ENCODE peak calls at places on chromosome 19, in ten cellular contexts. T is fibroblast of lung; U is HepG2; V is left lung; E is CD4-positive, alpha-beta memory T cell; I is iPS DF 6.9; D is IMR-90; L is cardiac muscle cell; M is Peyer's patch; A is spleen. C is an unnamed sample.

GRCh38 chr19:40424637-40425449 is 949 bp downstream of the SERTAD1 start:
- DNase-seq in U (no peak), E (no peak), T (peak; percentile 29), L (peak; percentile 40), M (no peak), A (peak; percentile 80), I (no peak), D (peak; percentile 13), V (no peak), C (no peak)

GRCh38 chr19:58519355-58520256 is at the start of gene ZBTB45:
- DNase-seq in T (peak; percentile 98), A (peak; percentile 97), E (peak; percentile 92), I (peak; percentile 81), L (peak; percentile 98), M (peak; percentile 84), U (peak; percentile 90), D (peak; percentile 96), V (peak; percentile 94), C (peak; percentile 90)

GRCh38 chr19:482186-483041 is 13.9 kb upstream of the MADCAM1 start:
- DNase-seq in D (no peak), U (no peak), L (no peak), V (no peak), A (peak; percentile 55), I (no peak), E (no peak), M (no peak), T (no peak), C (no peak)

GRCh38 chr19:19742773-19743172 is 9.9 kb upstream of the ZNF14 start:
- DNase-seq in M (no peak), V (no peak), D (no peak), A (no peak), E (no peak), I (no peak), L (no peak), U (no peak), T (no peak), C (no peak)

GRCh38 chr19:38134538-38135149 is 89.4 kb downstream of the DPF1 start:
- DNase-seq in M (peak; percentile 28), U (peak; percentile 38), L (peak; percentile 53), V (no peak), D (peak; percentile 37), A (no peak), T (peak; percentile 55), I (no peak), E (no peak), C (no peak)

GRCh38 chr19:30111456-30111855 is 169.4 kb downstream of the URI1 start:
- DNase-seq in D (no peak), M (no peak), U (no peak), A (no peak), V (no peak), I (no peak), L (no peak), E (no peak), T (no peak), C (no peak)

GRCh38 chr19:33638167-33639033 is 16.6 kb downstream of the CHST8 start:
- DNase-seq in I (no peak), U (no peak), L (no peak), M (no peak), T (no peak), V (no peak), D (no peak), E (no peak), A (peak; percentile 13), C (no peak)

GRCh38 chr19:33879818-33880575 is 83.3 kb downstream of the KCTD15 start:
- DNase-seq in U (no peak), D (no peak), L (no peak), M (no peak), E (no peak), A (peak; percentile 78), T (no peak), V (no peak), I (no peak), C (no peak)

GRCh38 chr19:13029893-13030292 is 34.6 kb downstream of the NFIX start:
- DNase-seq in E (no peak), L (no peak), D (no peak), U (no peak), I (no peak), V (no peak), A (no peak), T (no peak), M (no peak), C (no peak)
- H3K4me1 ChIP-seq in E (no peaks in the 10 kb centered on the region), L (no peaks in the 10 kb centered on the region), D (peaks cover 41% of the 10 kb centered on the region), U (peaks cover 91% of the 10 kb centered on the region), I (peaks cover 2% of the 10 kb centered on the region), V (peaks cover 59% of the 10 kb centered on the region), A (peaks cover 24% of the 10 kb centered on the region), T (peaks cover 28% of the 10 kb centered on the region), M (no peaks in the 10 kb centered on the region), C (no peaks in the 10 kb centered on the region)

GRCh38 chr19:49776371-49776764 is 9.6 kb downstream of the AP2A1 start:
- DNase-seq in U (no peak), L (no peak), I (no peak), A (no peak), E (no peak), T (no peak), V (no peak), D (no peak), M (no peak), C (no peak)

GRCh38 chr19:49780861-49781260 is 14.1 kb downstream of the AP2A1 start:
- DNase-seq in T (no peak), M (no peak), V (no peak), I (no peak), U (no peak), D (no peak), L (no peak), E (no peak), A (no peak), C (no peak)

GRCh38 chr19:49782515-49782914 is 15.7 kb downstream of the AP2A1 start:
- DNase-seq in D (no peak), T (no peak), A (no peak), E (no peak), I (no peak), M (no peak), U (no peak), V (no peak), L (no peak), C (no peak)

GRCh38 chr19:49781394-49781793 is 14.6 kb downstream of the AP2A1 start:
- DNase-seq in V (no peak), I (no peak), T (no peak), A (no peak), E (no peak), U (no peak), L (no peak), M (no peak), D (no peak), C (no peak)

GRCh38 chr19:49779731-49780578 is 13.2 kb downstream of the AP2A1 start:
- DNase-seq in A (no peak), U (no peak), E (no peak), I (no peak), T (no peak), D (no peak), V (no peak), L (no peak), M (peak; percentile 35), C (no peak)
- H3K36me3 ChIP-seq in A (peaks cover 50% of the 10 kb centered on the region), U (peaks cover 13% of the 10 kb centered on the region), E (peaks cover 21% of the 10 kb centered on the region), I (peaks cover 7% of the 10 kb centered on the region), T (peaks cover 19% of the 10 kb centered on the region), D (peaks cover 37% of the 10 kb centered on the region), V (peaks cover 36% of the 10 kb centered on the region), L (peaks cover 11% of the 10 kb centered on the region), M (no peaks in the 10 kb centered on the region), C (peaks cover 19% of the 10 kb centered on the region)

GRCh38 chr19:44066305-44066704 is 5.7 kb upstream of the ZNF284 start:
- DNase-seq in T (no peak), D (no peak), E (no peak), U (peak; percentile 42), V (no peak), M (no peak), A (no peak), I (no peak), L (no peak), C (no peak)

GRCh38 chr19:44059229-44059628 is 7.4 kb downstream of the ZNF223 start:
- DNase-seq in V (no peak), L (no peak), M (no peak), A (no peak), D (no peak), T (no peak), I (no peak), U (no peak), E (no peak), C (no peak)

GRCh38 chr19:44055870-44056269 is 4.0 kb downstream of the ZNF223 start:
- DNase-seq in V (no peak), D (no peak), A (no peak), M (no peak), U (no peak), L (no peak), T (no peak), E (no peak), I (no peak), C (no peak)

DNA sequence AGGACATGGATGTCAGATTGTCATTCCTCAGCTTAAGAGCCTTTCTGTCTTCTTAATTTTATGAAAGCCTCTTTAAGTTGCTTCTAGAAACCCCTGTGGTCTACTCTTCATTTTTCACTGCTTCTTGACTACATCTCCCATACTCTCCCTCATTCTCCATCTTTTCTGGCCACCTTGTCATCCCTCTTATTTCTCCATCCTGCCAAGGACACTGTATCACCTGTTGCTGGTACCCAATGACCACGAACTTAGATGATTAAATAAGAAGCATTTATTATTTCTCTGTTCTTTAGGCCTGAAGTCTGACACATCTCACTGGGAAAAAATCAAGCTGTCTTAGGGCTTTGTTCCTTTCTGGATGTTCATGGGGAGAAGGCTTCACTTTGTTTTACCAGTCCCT is 9.2 kb downstream of the ZNF223 start:
- DNase-seq in U (no peak), L (no peak), I (no peak), V (no peak), D (no peak), T (no peak), E (no peak), A (no peak), M (no peak), C (no peak)
- H3K4me1 ChIP-seq in U (peaks cover 4% of the 10 kb centered on the region), L (no peaks in the 10 kb centered on the region), I (no peaks in the 10 kb centered on the region), V (no peaks in the 10 kb centered on the region), D (no peaks in the 10 kb centered on the region), T (no peaks in the 10 kb centered on the region), E (no peaks in the 10 kb centered on the region), A (no peaks in the 10 kb centered on the region), M (no peaks in the 10 kb centered on the region), C (no peaks in the 10 kb centered on the region)

GRCh38 chr19:7909471-7910067 is 5.1 kb upstream of the TGFBR3L start:
- DNase-seq in T (no peak), V (no peak), M (no peak), L (no peak), U (no peak), D (no peak), I (no peak), E (no peak), A (peak; percentile 74), C (no peak)

GRCh38 chr19:7907122-7907521 is 3.4 kb downstream of the MAP2K7 start:
- DNase-seq in V (no peak), A (peak; percentile 78), T (no peak), U (no peak), M (no peak), L (no peak), E (no peak), I (no peak), D (no peak), C (no peak)

GRCh38 chr19:7907544-7907943 is 3.9 kb downstream of the MAP2K7 start:
- DNase-seq in U (no peak), L (no peak), V (no peak), D (no peak), T (no peak), M (no peak), I (no peak), A (no peak), E (peak; percentile 19), C (no peak)

GRCh38 chr19:7908742-7909461 is 5.2 kb downstream of the MAP2K7 start:
- DNase-seq in E (no peak), U (no peak), T (no peak), A (peak; percentile 76), D (no peak), M (no peak), V (no peak), L (no peak), I (no peak), C (no peak)

DNA sequence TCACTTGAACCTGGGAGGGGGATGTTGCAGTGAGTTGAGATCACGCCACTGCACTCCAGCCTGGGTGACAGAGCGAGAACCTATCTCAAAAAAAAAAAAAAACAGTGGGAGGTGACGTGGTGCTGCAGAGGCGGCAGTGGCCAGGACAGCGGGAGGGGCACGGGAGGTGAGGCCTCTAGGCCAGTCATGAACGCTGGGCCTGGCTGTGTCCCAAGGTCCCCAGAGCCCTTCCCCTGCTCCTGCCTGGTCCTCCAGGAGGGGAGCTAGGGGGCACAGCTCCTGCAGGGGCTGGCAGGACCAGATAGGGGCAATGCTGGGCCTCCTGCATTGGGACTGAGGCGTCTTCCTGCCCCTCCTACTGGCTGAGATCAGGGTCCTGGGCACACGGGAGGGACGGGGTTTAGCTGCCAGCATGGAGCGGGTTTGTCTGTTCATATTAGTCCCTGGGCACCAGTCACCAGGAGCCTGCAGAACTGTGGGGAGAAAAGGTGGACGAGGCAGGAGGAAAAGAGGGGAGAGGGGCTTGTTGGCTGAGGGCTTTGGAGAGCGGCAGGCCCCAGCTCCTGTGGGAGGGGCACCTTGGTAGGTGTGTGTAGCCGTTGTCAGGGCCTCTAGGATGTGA is 4.5 kb downstream of the MAP2K7 start:
- DNase-seq in U (no peak), I (no peak), E (no peak), T (no peak), A (no peak), M (no peak), V (no peak), D (no peak), L (no peak), C (no peak)
- H3K36me3 ChIP-seq in U (peaks cover 28% of the 10 kb centered on the region), I (peaks cover 32% of the 10 kb centered on the region), E (peaks cover 12% of the 10 kb centered on the region), T (peaks cover 24% of the 10 kb centered on the region), A (peaks cover 66% of the 10 kb centered on the region), M (no peaks in the 10 kb centered on the region), V (peaks cover 63% of the 10 kb centered on the region), D (peaks cover 34% of the 10 kb centered on the region), L (peaks cover 21% of the 10 kb centered on the region), C (peaks cover 8% of the 10 kb centered on the region)

C was measured in CD8-positive, alpha-beta memory T cell.